ENCODE peak calls at places on chromosomes 3 and 15, in seven cellular contexts. S, C, O, D, U, I and Z are unnamed samples.

GRCh38 chr3:184639351-184639750 is 72.5 kb downstream of the MAGEF1 start:
- DNase-seq in S (no peak), C (no peak), U (no peak), D (no peak), O (no peak), I (no peak), Z (no peak)

GRCh38 chr3:99878005-99878404 is 60.3 kb downstream of the CMSS1 start:
- DNase-seq in S (no peak), O (peak; percentile 89), I (no peak), C (peak; percentile 71), U (no peak), D (no peak), Z (no peak)

GRCh38 chr15:40845036-40845435 is 1.2 kb downstream of the SPINT1 start:
- DNase-seq in S (no peak), U (no peak), D (no peak), I (no peak), O (no peak), C (no peak), Z (no peak)

GRCh38 chr15:52801748-52802085 is 11.6 kb upstream of the ONECUT1 start:
- DNase-seq in C (no peak), U (no peak), D (no peak), I (no peak), S (no peak), O (no peak), Z (no peak)

GRCh38 chr15:97747342-97747741 is 213.2 kb upstream of the ARRDC4 start:
- DNase-seq in S (no peak), I (no peak), D (no peak), O (no peak), U (no peak), C (no peak), Z (no peak)

GRCh38 chr3:12239301-12239700 is 49.6 kb upstream of the PPARG start:
- DNase-seq in I (no peak), U (no peak), S (peak; percentile 27), D (no peak), C (no peak), O (no peak), Z (peak; percentile 45)

GRCh38 chr3:187352581-187353575 is 15.3 kb upstream of the RTP4 start:
- DNase-seq in I (no peak), S (peak; percentile 44), C (no peak), O (no peak), D (no peak), U (no peak), Z (no peak)

GRCh38 chr3:114447545-114447944 is 153.7 kb downstream of the TIGIT start:
- DNase-seq in S (no peak), C (no peak), U (peak; percentile 36), D (no peak), I (no peak), O (no peak), Z (no peak)

GRCh38 chr3:13016083-13016725 is 57.0 kb downstream of the IQSEC1 start:
- DNase-seq in O (no peak), I (peak; percentile 45), S (peak; percentile 78), U (peak; percentile 58), D (no peak), C (peak; percentile 28), Z (peak; percentile 74)